ENCODE peak calls at places on chromosomes 16 and 17, in eight cellular contexts. B is tibial artery, E is T-helper 2 cell, Q is upper lobe of right lung, L is left cardiac atrium, S is mucosa of descending colon, O is C1 segment of cervical spinal cord, X is HEK293T. P is an unnamed sample.

GRCh38 chr16:3095869-3096268 is 3.2 kb downstream of the ZSCAN10 start:
- DNase-seq in B (no peak), E (no peak), Q (no peak), L (no peak), S (peak), O (no peak), X (no peak), P (peak)

GRCh38 chr16:82895843-82896242 is 269.1 kb downstream of the CDH13 start:
- DNase-seq in B (no peak), E (no peak), Q (no peak), L (no peak), S (no peak), O (no peak), X (no peak), P (no peak)

GRCh38 chr17:4110152-4110551 is 32.7 kb downstream of the ZZEF1 start:
- DNase-seq in B (no peak), E (no peak), Q (no peak), L (no peak), S (no peak), O (no peak), X (no peak), P (no peak)

GRCh38 chr17:43814714-43815113 is 18.2 kb downstream of the MPP3 start:
- DNase-seq in B (no peak), E (no peak), Q (no peak), L (no peak), S (no peak), O (no peak), X (no peak), P (no peak)

GRCh38 chr16:1945559-1946391 is 2.8 kb upstream of the MSRB1 start:
- DNase-seq in B (peak), E (no peak), Q (no peak), L (no peak), S (no peak), O (no peak), X (no peak), P (no peak)

GRCh38 chr17:63772801-63773271 is 561 bp downstream of the CCDC47 start:
- DNase-seq in B (no peak), E (no peak), Q (no peak), L (no peak), S (no peak), O (no peak), X (no peak), P (no peak)

GRCh38 chr17:8742828-8743227 is 1.8 kb downstream of the CCDC42 start:
- DNase-seq in B (peak), E (no peak), Q (no peak), L (no peak), S (no peak), O (no peak), X (no peak), P (no peak)

GRCh38 chr17:80836971-80837481 is 154.6 kb upstream of the CHMP6 start:
- DNase-seq in B (no peak), E (no peak), Q (no peak), L (no peak), S (peak), O (no peak), X (no peak), P (no peak)

GRCh38 chr17:44779211-44780025 is 20.6 kb downstream of the ADAM11 start:
- DNase-seq in B (peak), E (peak), Q (peak), L (peak), S (peak), O (peak), X (peak), P (peak)

GRCh38 chr17:71790791-71791190 is 330.0 kb upstream of the SOX9 start:
- DNase-seq in B (no peak), E (no peak), Q (no peak), L (no peak), S (no peak), O (no peak), X (no peak), P (no peak)

GRCh38 chr16:73058221-73058615 is 10.3 kb upstream of the ZFHX3 start:
- DNase-seq in B (no peak), E (no peak), Q (peak), L (peak), S (no peak), O (no peak), X (no peak), P (peak)